ENCODE peak calls at places on chromosomes 12 and 14, in six cellular contexts. Y is trophoblast cell, L is cardiac fibroblast, N is GM12864, J is aorta, P is astrocyte of the cerebellum. S is an unnamed sample.

GRCh38 chr12:7628401-7628961 is 37.2 kb downstream of the APOBEC1 start:
- DNase-seq in Y (no peak), L (no peak), N (no peak), J (no peak), P (no peak), S (no peak)

GRCh38 chr12:132719141-132719953 is 8.7 kb downstream of the PGAM5 start:
- DNase-seq in Y (peak), L (no peak), N (no peak), J (no peak), P (no peak), S (no peak)

GRCh38 chr14:57390806-57391562 is 598 bp downstream of the NAA30 start:
- DNase-seq in Y (peak), L (peak), N (no peak), J (peak), P (no peak), S (peak)

GRCh38 chr14:92456215-92457017 is 57.2 kb upstream of the RIN3 start:
- DNase-seq in Y (peak), L (peak), N (peak), J (peak), P (peak), S (no peak)

GRCh38 chr12:14135996-14136395 is 154.6 kb upstream of the GRIN2B start:
- DNase-seq in Y (peak), L (no peak), N (no peak), J (no peak), P (no peak), S (no peak)

GRCh38 chr14:23119362-23120327 is 590 bp upstream of the CEBPE start:
- DNase-seq in Y (no peak), L (no peak), N (peak), J (peak), P (no peak), S (no peak)

GRCh38 chr14:100439781-100440180 is 116.6 kb downstream of the SLC25A47 start:
- DNase-seq in Y (no peak), L (peak), N (no peak), J (no peak), P (no peak), S (no peak)

GRCh38 chr12:105507311-105508035 is 177.0 kb downstream of the C12orf75 start:
- DNase-seq in Y (no peak), L (peak), N (no peak), J (no peak), P (no peak), S (no peak)

GRCh38 chr14:100193417-100194357 is 34.2 kb upstream of the DEGS2 start:
- DNase-seq in Y (no peak), L (no peak), N (no peak), J (no peak), P (no peak), S (no peak)

GRCh38 chr12:53518381-53518780 is 11.1 kb upstream of the NPFF start:
- DNase-seq in Y (no peak), L (peak), N (no peak), J (no peak), P (no peak), S (no peak)

DNA sequence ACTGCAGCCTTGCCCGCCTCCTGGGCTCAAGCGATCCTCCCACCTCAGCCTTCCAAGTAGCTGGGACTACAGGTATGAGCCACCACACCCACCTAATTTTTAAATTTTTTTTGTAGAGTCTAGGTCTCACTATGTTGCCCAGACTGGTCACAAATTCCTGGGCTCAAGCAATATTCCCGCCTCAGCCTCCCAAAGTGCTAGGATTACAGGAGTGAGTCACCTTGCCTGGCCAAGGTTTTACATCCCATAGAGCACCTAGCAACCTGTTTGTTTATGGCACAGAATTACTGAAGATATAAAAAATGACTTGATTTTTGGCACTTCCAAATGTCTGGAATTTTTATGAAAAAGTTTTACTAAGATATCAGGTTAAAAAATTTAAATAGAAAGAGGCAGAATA is 16.5 kb downstream of the MYO1A start:
- DNase-seq in Y (no peak), L (no peak), N (no peak), J (no peak), P (no peak), S (no peak)
- H3K4me3 ChIP-seq in Y (no peak), L (no peak), N (no peak), J (no peak), P (no peak), S (no peak)

GRCh38 chr14:105853089-105853906 is 326.9 kb downstream of the TMEM121 start:
- DNase-seq in Y (no peak), L (no peak), N (no peak), J (peak), P (no peak), S (peak)
- H3K4me3 ChIP-seq in Y (peak), L (no peak), N (no peak), J (no peak), P (no peak), S (no peak)

GRCh38 chr12:48970702-48971334 is 717 bp downstream of the WNT10B start:
- DNase-seq in Y (no peak), L (no peak), N (no peak), J (no peak), P (no peak), S (no peak)
- H3K4me3 ChIP-seq in Y (no peak), L (no peak), N (peak), J (no peak), P (no peak), S (no peak)

GRCh38 chr12:20109667-20110066 is 258.7 kb upstream of the PDE3A start:
- DNase-seq in Y (no peak), L (no peak), N (no peak), J (no peak), P (no peak), S (no peak)
- H3K4me3 ChIP-seq in Y (no peak), L (no peak), N (no peak), J (no peak), P (no peak), S (no peak)

GRCh38 chr14:49852351-49853157 is at the start of gene NEMF:
- DNase-seq in Y (peak), L (peak), N (peak), J (peak), P (peak), S (peak)
- H3K4me3 ChIP-seq in Y (peak), L (peak), N (peak), J (peak), P (peak), S (peak)

DNA sequence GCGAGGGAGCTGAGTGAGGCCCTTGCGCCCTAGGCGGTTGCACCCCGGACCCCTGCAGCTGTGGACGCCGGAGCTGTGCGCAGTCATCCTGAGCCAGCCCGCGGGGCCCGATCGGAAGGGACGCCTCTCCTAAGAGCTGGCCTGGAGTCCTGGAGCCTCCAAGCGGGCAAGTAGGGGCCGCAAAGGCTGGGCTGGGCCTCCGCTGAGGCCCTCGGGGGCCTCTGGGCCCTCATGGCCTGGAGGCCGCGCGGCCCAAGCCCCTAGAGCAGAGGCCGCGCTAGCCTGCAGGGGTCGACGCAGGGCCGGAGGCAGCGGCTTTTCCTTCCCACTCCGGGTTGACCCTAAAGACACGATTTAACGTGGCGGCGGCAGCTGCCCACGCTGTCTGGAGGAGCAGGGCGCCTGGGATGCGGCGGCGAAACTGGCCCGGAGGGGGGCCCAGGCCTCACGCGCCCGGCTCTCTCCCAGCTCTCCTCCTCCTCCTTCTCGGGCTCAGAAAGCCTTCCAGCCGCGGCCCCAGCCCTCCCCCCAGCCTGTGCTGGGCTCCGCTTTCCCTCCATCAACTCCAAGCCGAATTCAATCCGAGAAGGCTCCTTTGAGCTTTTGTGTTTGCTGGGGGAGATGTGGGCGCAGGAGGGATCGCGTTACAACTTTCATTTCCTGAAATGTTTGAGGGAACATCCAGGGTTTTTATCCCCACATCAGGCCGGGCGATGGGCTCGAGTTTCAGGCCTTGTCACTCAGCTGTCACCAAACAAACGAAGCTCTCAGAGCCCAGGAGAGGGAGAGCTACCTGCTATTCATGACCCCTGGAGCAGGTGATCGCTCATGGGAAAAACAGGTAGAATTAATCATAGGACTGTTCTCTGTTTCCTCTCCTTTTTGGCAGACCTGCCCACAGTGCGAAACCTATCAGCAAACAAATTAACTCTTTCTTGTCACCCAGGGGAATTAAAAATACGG is 11.5 kb downstream of the SIX1 start:
- DNase-seq in Y (no peak), L (peak), N (no peak), J (no peak), P (no peak), S (peak)
- H3K4me3 ChIP-seq in Y (no peak), L (peak), N (no peak), J (no peak), P (peak), S (no peak)

S was measured in RWPE2.